ENCODE peak calls at places on chromosomes 12 and 14, in five cellular contexts. One of them, this sample, is unnamed.

GRCh38 chr12:91877022-91877421 is 268.6 kb downstream of the BTG1 start:
- DNase-seq in cardiac muscle cell: no peak
- DNase-seq in MCF 10A: no peak
- DNase-seq in transverse colon: peak; percentile 64
- DNase-seq in PC-9: no peak
- DNase-seq in this sample: no peak

GRCh38 chr14:69953266-69953905 is 74.2 kb downstream of the SMOC1 start:
- DNase-seq in cardiac muscle cell: no peak
- DNase-seq in MCF 10A: no peak
- DNase-seq in transverse colon: no peak
- DNase-seq in PC-9: no peak
- DNase-seq in this sample: no peak

GRCh38 chr12:107103516-107103915 is 10.2 kb upstream of the CRY1 start:
- DNase-seq in cardiac muscle cell: no peak
- DNase-seq in MCF 10A: no peak
- DNase-seq in transverse colon: no peak
- DNase-seq in PC-9: no peak
- DNase-seq in this sample: no peak

GRCh38 chr14:73833024-73833423 is 18.6 kb upstream of the PTGR2 start:
- DNase-seq in cardiac muscle cell: no peak
- DNase-seq in MCF 10A: no peak
- DNase-seq in transverse colon: no peak
- DNase-seq in PC-9: peak; percentile 65
- DNase-seq in this sample: no peak

GRCh38 chr12:121668750-121669524 is 517 bp downstream of the MORN3 start:
- DNase-seq in cardiac muscle cell: peak; percentile 73
- DNase-seq in MCF 10A: peak; percentile 36
- DNase-seq in transverse colon: peak; percentile 33
- DNase-seq in PC-9: no peak
- DNase-seq in this sample: peak; percentile 59

GRCh38 chr14:44384093-44384492 is 123.0 kb downstream of the FSCB start:
- DNase-seq in cardiac muscle cell: no peak
- DNase-seq in MCF 10A: no peak
- DNase-seq in transverse colon: no peak
- DNase-seq in PC-9: no peak
- DNase-seq in this sample: no peak

GRCh38 chr14:23910081-23910875 is 43.3 kb upstream of the DHRS4 start:
- DNase-seq in cardiac muscle cell: peak; percentile 76
- DNase-seq in MCF 10A: peak; percentile 75
- DNase-seq in transverse colon: peak; percentile 54
- DNase-seq in PC-9: no peak
- DNase-seq in this sample: peak; percentile 15

GRCh38 chr14:31947076-31947475 is 130.0 kb upstream of the ARHGAP5 start:
- DNase-seq in cardiac muscle cell: no peak
- DNase-seq in MCF 10A: peak; percentile 58
- DNase-seq in transverse colon: no peak
- DNase-seq in PC-9: no peak
- DNase-seq in this sample: no peak

GRCh38 chr12:62715086-62715786 is 219.7 kb downstream of the PPM1H start:
- DNase-seq in cardiac muscle cell: no peak
- DNase-seq in MCF 10A: no peak
- DNase-seq in transverse colon: no peak
- DNase-seq in PC-9: no peak
- DNase-seq in this sample: no peak

GRCh38 chr14:103095210-103095778 is 769 bp downstream of the EXOC3L4 start:
- DNase-seq in cardiac muscle cell: no peak
- DNase-seq in MCF 10A: no peak
- DNase-seq in transverse colon: peak; percentile 54
- DNase-seq in PC-9: no peak
- DNase-seq in this sample: no peak

GRCh38 chr12:8078400-8078799 is 3.7 kb upstream of the NECAP1 start:
- DNase-seq in cardiac muscle cell: peak; percentile 57
- DNase-seq in MCF 10A: peak; percentile 57
- DNase-seq in transverse colon: peak; percentile 22
- DNase-seq in PC-9: peak; percentile 62
- DNase-seq in this sample: no peak
- TF ChIP-seq CTCF in cardiac muscle cell: peak; percentile 50
- TF ChIP-seq CTCF in MCF 10A: peak; percentile 45
- TF ChIP-seq CTCF in transverse colon: peak; percentile 27
- TF ChIP-seq CTCF in PC-9: peak; percentile 67
- TF ChIP-seq CTCF in this sample: peak; percentile 61

DNA sequence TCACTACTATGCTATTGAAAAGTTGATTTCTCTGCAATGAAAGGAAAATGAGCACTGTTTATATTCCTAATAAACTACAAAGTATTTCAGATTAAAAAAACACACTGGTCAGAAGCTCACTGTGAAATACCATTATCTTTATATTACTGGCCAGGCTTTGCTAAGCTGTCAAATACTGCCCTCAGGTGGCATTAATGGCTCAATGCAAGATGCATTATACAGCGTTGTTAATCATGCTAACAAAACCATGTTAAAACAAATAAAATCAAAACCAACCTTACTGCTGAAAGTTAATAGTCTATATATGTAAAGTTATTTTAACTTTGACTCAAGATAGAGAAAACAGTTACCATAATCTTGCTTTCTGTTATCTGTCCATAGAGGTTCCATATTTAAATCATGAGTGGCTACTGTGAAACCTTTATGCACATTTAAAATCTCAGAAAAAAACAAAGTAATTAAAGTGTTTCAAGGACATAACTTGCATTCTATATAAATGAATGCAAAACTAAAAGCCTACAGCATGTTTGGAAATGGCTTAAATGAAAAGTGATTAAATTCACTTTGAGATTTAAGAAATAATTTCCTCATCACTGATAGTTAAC is 121.7 kb downstream of the RALGAPA1 start:
- DNase-seq in cardiac muscle cell: peak; percentile 66
- DNase-seq in MCF 10A: peak; percentile 63
- DNase-seq in transverse colon: peak; percentile 15
- DNase-seq in PC-9: no peak
- DNase-seq in this sample: no peak
- TF ChIP-seq CTCF in cardiac muscle cell: peak; percentile 79
- TF ChIP-seq CTCF in MCF 10A: peak; percentile 86
- TF ChIP-seq CTCF in transverse colon: peak; percentile 46
- TF ChIP-seq CTCF in PC-9: peak; percentile 85
- TF ChIP-seq CTCF in this sample: peak; percentile 90

DNA sequence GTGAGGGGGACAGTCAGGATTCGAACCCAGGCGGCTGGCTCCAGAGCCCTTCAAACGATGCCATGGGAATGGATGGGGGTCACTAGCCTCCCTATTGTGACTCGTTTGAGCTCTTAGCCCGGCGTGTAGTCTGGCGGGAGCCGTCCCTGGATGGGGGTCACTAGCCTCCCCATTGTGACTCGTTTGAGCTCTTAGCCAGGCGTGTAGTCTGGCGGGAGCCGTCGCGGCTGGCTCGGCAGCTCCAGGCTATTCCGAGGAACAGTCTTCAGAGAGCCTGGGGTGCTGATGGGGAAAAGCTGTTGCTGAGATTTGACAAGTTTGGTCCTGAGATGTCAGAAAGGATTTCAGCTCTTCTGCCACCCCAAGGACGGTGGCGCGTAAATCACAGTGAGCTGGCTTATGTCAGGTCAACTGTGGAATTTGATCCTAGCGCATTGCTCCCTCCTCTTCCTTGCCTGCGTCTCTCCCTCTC is 58.3 kb downstream of the CALM1 start:
- DNase-seq in cardiac muscle cell: peak; percentile 36
- DNase-seq in MCF 10A: no peak
- DNase-seq in transverse colon: no peak
- DNase-seq in PC-9: no peak
- DNase-seq in this sample: no peak
- TF ChIP-seq CTCF in cardiac muscle cell: no peak
- TF ChIP-seq CTCF in MCF 10A: no peak
- TF ChIP-seq CTCF in transverse colon: no peak
- TF ChIP-seq CTCF in PC-9: no peak
- TF ChIP-seq CTCF in this sample: no peak

GRCh38 chr14:106826833-106827369 is 1300.5 kb downstream of the TMEM121 start:
- DNase-seq in cardiac muscle cell: no peak
- DNase-seq in MCF 10A: no peak
- DNase-seq in transverse colon: no peak
- DNase-seq in PC-9: no peak
- DNase-seq in this sample: no peak

DNA sequence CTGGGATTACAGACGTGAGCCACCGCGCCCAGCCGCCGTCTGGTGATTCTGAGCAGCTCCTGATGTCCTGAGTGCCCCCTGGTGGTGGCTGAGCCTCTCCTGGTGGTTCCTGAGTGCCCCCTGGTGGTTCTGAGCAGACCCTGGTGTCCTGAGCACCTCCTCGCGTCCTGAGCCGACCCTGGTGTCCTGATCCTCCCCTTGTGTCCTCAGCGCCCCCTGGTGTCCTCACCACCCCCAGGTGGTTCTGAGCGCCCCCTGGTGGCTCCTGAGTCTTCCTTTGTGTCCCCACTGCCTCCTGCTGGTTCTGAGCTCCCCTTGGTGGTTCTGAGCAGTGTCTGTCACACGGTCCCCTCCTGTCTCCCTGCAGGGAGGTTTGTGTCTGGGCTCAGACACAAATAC is 1304.9 kb downstream of the TMEM121 start:
- DNase-seq in cardiac muscle cell: no peak
- DNase-seq in MCF 10A: no peak
- DNase-seq in transverse colon: peak; percentile 66
- DNase-seq in PC-9: no peak
- DNase-seq in this sample: no peak
- TF ChIP-seq CTCF in cardiac muscle cell: peak; percentile 9
- TF ChIP-seq CTCF in MCF 10A: peak; percentile 50
- TF ChIP-seq CTCF in transverse colon: peak; percentile 40
- TF ChIP-seq CTCF in PC-9: peak; percentile 43
- TF ChIP-seq CTCF in this sample: no peak

GRCh38 chr14:22597771-22598098 is 365 bp upstream of the ABHD4 start:
- DNase-seq in cardiac muscle cell: peak; percentile 7
- DNase-seq in MCF 10A: no peak
- DNase-seq in transverse colon: no peak
- DNase-seq in PC-9: no peak
- DNase-seq in this sample: no peak

GRCh38 chr14:22598099-22598895 is at the start of gene ABHD4:
- DNase-seq in cardiac muscle cell: peak; percentile 88
- DNase-seq in MCF 10A: peak; percentile 60
- DNase-seq in transverse colon: peak; percentile 89
- DNase-seq in PC-9: peak; percentile 46
- DNase-seq in this sample: peak; percentile 66

GRCh38 chr14:22599349-22599748 is 1.2 kb downstream of the ABHD4 start:
- DNase-seq in cardiac muscle cell: no peak
- DNase-seq in MCF 10A: no peak
- DNase-seq in transverse colon: no peak
- DNase-seq in PC-9: no peak
- DNase-seq in this sample: no peak

GRCh38 chr14:22600027-22600426 is 1.9 kb downstream of the ABHD4 start:
- DNase-seq in cardiac muscle cell: no peak
- DNase-seq in MCF 10A: no peak
- DNase-seq in transverse colon: no peak
- DNase-seq in PC-9: no peak
- DNase-seq in this sample: no peak

GRCh38 chr14:22598896-22599244 is 770 bp downstream of the ABHD4 start:
- DNase-seq in cardiac muscle cell: peak; percentile 17
- DNase-seq in MCF 10A: peak; percentile 69
- DNase-seq in transverse colon: peak; percentile 60
- DNase-seq in PC-9: peak; percentile 65
- DNase-seq in this sample: no peak
- TF ChIP-seq CTCF in cardiac muscle cell: peak; percentile 31
- TF ChIP-seq CTCF in MCF 10A: peak; percentile 32
- TF ChIP-seq CTCF in transverse colon: no peak
- TF ChIP-seq CTCF in PC-9: no peak
- TF ChIP-seq CTCF in this sample: peak; percentile 49

GRCh38 chr12:32303171-32303570 is 96.2 kb upstream of the FGD4 start:
- DNase-seq in cardiac muscle cell: no peak
- DNase-seq in MCF 10A: no peak
- DNase-seq in transverse colon: no peak
- DNase-seq in PC-9: no peak
- DNase-seq in this sample: no peak

GRCh38 chr12:32301216-32301615 is 98.1 kb upstream of the FGD4 start:
- DNase-seq in cardiac muscle cell: no peak
- DNase-seq in MCF 10A: no peak
- DNase-seq in transverse colon: no peak
- DNase-seq in PC-9: peak; percentile 50
- DNase-seq in this sample: no peak

GRCh38 chr12:32302218-32302826 is 97.0 kb upstream of the FGD4 start:
- DNase-seq in cardiac muscle cell: peak; percentile 60
- DNase-seq in MCF 10A: peak; percentile 29
- DNase-seq in transverse colon: peak; percentile 17
- DNase-seq in PC-9: no peak
- DNase-seq in this sample: no peak

GRCh38 chr12:32307352-32307751 is 92.0 kb upstream of the FGD4 start:
- DNase-seq in cardiac muscle cell: no peak
- DNase-seq in MCF 10A: no peak
- DNase-seq in transverse colon: no peak
- DNase-seq in PC-9: no peak
- DNase-seq in this sample: no peak

GRCh38 chr12:32305163-32305562 is 94.2 kb upstream of the FGD4 start:
- DNase-seq in cardiac muscle cell: no peak
- DNase-seq in MCF 10A: peak; percentile 29
- DNase-seq in transverse colon: no peak
- DNase-seq in PC-9: peak; percentile 50
- DNase-seq in this sample: no peak
- TF ChIP-seq CTCF in cardiac muscle cell: peak; percentile 51
- TF ChIP-seq CTCF in MCF 10A: peak; percentile 25
- TF ChIP-seq CTCF in transverse colon: no peak
- TF ChIP-seq CTCF in PC-9: peak; percentile 76
- TF ChIP-seq CTCF in this sample: no peak

GRCh38 chr12:51525518-51525917 is 65.5 kb upstream of the SCN8A start:
- DNase-seq in cardiac muscle cell: no peak
- DNase-seq in MCF 10A: no peak
- DNase-seq in transverse colon: no peak
- DNase-seq in PC-9: no peak
- DNase-seq in this sample: no peak
- TF ChIP-seq CTCF in cardiac muscle cell: no peak
- TF ChIP-seq CTCF in MCF 10A: no peak
- TF ChIP-seq CTCF in transverse colon: no peak
- TF ChIP-seq CTCF in PC-9: no peak
- TF ChIP-seq CTCF in this sample: no peak